ENCODE peak calls at places on chromosomes 16 and 17, in five cellular contexts. C is left lung, A is NCI-H1105, L is islet precursor cell, I is tibial nerve. J is an unnamed sample.

GRCh38 chr17:38725066-38725465 is 5.1 kb upstream of the CISD3 start:
- DNase-seq in A (no peak), L (no peak), I (no peak), C (no peak), J (no peak)

GRCh38 chr16:11526921-11527320 is 59.8 kb downstream of the LITAF start:
- DNase-seq in L (peak; percentile 64), A (no peak), I (no peak), C (no peak), J (no peak)

GRCh38 chr16:84780063-84780462 is 39.7 kb upstream of the CRISPLD2 start:
- DNase-seq in C (peak; percentile 47), I (no peak), L (no peak), A (no peak), J (no peak)

GRCh38 chr17:75753193-75753513 is 11.8 kb downstream of the GALK1 start:
- DNase-seq in A (no peak), C (peak; percentile 57), L (no peak), I (no peak), J (no peak)

GRCh38 chr16:3597226-3597625 is 14.2 kb downstream of the SLX4 start:
- DNase-seq in A (no peak), I (no peak), L (no peak), C (peak; percentile 54), J (no peak)

GRCh38 chr17:1241904-1242303 is 28.3 kb upstream of the BHLHA9 start:
- DNase-seq in L (no peak), C (no peak), I (peak; percentile 28), A (peak; percentile 50), J (no peak)

GRCh38 chr16:24482681-24483202 is 56.6 kb upstream of the RBBP6 start:
- DNase-seq in A (no peak), C (no peak), L (no peak), I (no peak), J (no peak)

GRCh38 chr17:74565116-74565515 is 2.2 kb downstream of the CD300H start:
- DNase-seq in I (no peak), A (no peak), L (no peak), C (no peak), J (no peak)

GRCh38 chr17:29718446-29719039 is 95.8 kb upstream of the CORO6 start:
- DNase-seq in C (no peak), L (no peak), I (no peak), A (no peak), J (no peak)

GRCh38 chr16:86324320-86324719 is 186.0 kb upstream of the FOXF1 start:
- DNase-seq in C (no peak), L (no peak), A (no peak), I (no peak), J (no peak)

GRCh38 chr17:27282054-27282501 is 11.8 kb upstream of the WSB1 start:
- DNase-seq in A (no peak), C (no peak), L (no peak), I (no peak), J (no peak)

GRCh38 chr17:68291836-68292688 is 767 bp downstream of the ARSG start:
- DNase-seq in C (peak; percentile 98), I (peak; percentile 51), A (peak; percentile 46), L (peak; percentile 94), J (peak; percentile 83)

GRCh38 chr17:2076461-2076984 is 21.6 kb downstream of the HIC1 start:
- DNase-seq in L (no peak), C (no peak), I (no peak), A (no peak), J (no peak)

GRCh38 chr16:1152123-1152638 is 725 bp upstream of the CACNA1H start:
- DNase-seq in A (no peak), C (no peak), I (no peak), L (no peak), J (no peak)

GRCh38 chr17:29578626-29579485 is 10.4 kb downstream of the TP53I13 start:
- DNase-seq in C (peak; percentile 45), A (no peak), L (no peak), I (no peak), J (peak; percentile 42)

GRCh38 chr16:74275031-74275636 is 21.5 kb upstream of the PSMD7 start:
- DNase-seq in C (no peak), L (no peak), I (no peak), A (no peak), J (no peak)

GRCh38 chr17:43880420-43880991 is 26.8 kb downstream of the MPP2 start:
- DNase-seq in L (peak; percentile 81), I (no peak), C (peak; percentile 80), A (no peak), J (no peak)

GRCh38 chr17:76000016-76000754 is 470 bp upstream of the CDK3 start:
- DNase-seq in C (peak; percentile 89), A (no peak), L (peak; percentile 89), I (no peak), J (peak; percentile 78)

GRCh38 chr17:76562734-76563148 is 22.9 kb downstream of the PRCD start:
- DNase-seq in I (no peak), A (no peak), L (peak; percentile 71), C (no peak), J (no peak)

GRCh38 chr17:19727466-19728113 is 11.2 kb upstream of the SLC47A2 start:
- DNase-seq in A (peak; percentile 58), I (peak; percentile 65), C (peak; percentile 35), L (no peak), J (peak; percentile 43)

GRCh38 chr17:73089918-73090317 is 2.6 kb downstream of the SLC39A11 start:
- DNase-seq in L (no peak), I (no peak), A (no peak), C (no peak), J (no peak)

GRCh38 chr17:74947041-74947754 is 11.5 kb downstream of the OTOP3 start:
- DNase-seq in L (no peak), C (no peak), I (no peak), A (no peak), J (no peak)

GRCh38 chr17:27993723-27994310 is 48.7 kb upstream of the NLK start:
- DNase-seq in A (no peak), I (no peak), L (no peak), C (no peak), J (no peak)

GRCh38 chr17:8629371-8630226 is 926 bp downstream of the MYH10 start:
- DNase-seq in C (peak; percentile 79), L (peak; percentile 86), I (no peak), A (peak; percentile 20), J (peak; percentile 12)

GRCh38 chr17:47757416-47757815 is 24.4 kb downstream of the TBX21 start:
- DNase-seq in L (no peak), A (no peak), C (no peak), I (no peak), J (no peak)

GRCh38 chr16:1543085-1543896 is 9.8 kb downstream of the TMEM204 start:
- DNase-seq in L (peak; percentile 76), C (peak; percentile 89), I (no peak), A (no peak), J (no peak)

GRCh38 chr17:61489719-61490490 is 37.7 kb downstream of the TBX4 start:
- DNase-seq in I (no peak), A (no peak), L (no peak), C (peak; percentile 39), J (no peak)

GRCh38 chr17:42456223-42457106 is 2.2 kb upstream of the ATP6V0A1 start:
- DNase-seq in L (no peak), I (no peak), A (no peak), C (no peak), J (no peak)

GRCh38 chr16:49701867-49702494 is 153.9 kb downstream of the ZNF423 start:
- DNase-seq in A (no peak), L (peak; percentile 74), I (peak; percentile 63), C (no peak), J (peak; percentile 29)

GRCh38 chr17:67212716-67213417 is 32.1 kb downstream of the HELZ start:
- DNase-seq in A (no peak), L (no peak), I (no peak), C (no peak), J (no peak)

GRCh38 chr16:15819046-15819445 is 37.8 kb downstream of the MYH11 start:
- DNase-seq in L (no peak), A (no peak), C (no peak), I (no peak), J (no peak)

GRCh38 chr17:19876524-19877161 is 8.9 kb upstream of the ULK2 start:
- DNase-seq in C (peak; percentile 87), I (no peak), A (no peak), L (no peak), J (peak; percentile 25)

GRCh38 chr16:13959626-13960025 is 39.7 kb downstream of the ERCC4 start:
- DNase-seq in L (no peak), A (no peak), I (no peak), C (no peak), J (no peak)

J was measured in mucosa of descending colon.